ENCODE peak calls at places on chromosome 3, in six cellular contexts. One of them, this sample, is unnamed.

GRCh38 chr3:12060139-12060831 is 56.1 kb downstream of the SYN2 start:
- DNase-seq in HCT116: no peak
- DNase-seq in H1: no peak
- DNase-seq in HepG2: no peak
- DNase-seq in GM23338: peak; percentile 30
- DNase-seq in K562: no peak
- DNase-seq in this sample: no peak

GRCh38 chr3:120489421-120489820 is 38.6 kb upstream of the FSTL1 start:
- DNase-seq in HCT116: no peak
- DNase-seq in H1: no peak
- DNase-seq in HepG2: no peak
- DNase-seq in GM23338: no peak
- DNase-seq in K562: no peak
- DNase-seq in this sample: no peak

GRCh38 chr3:23079976-23080375 is 123.2 kb upstream of the UBE2E2 start:
- DNase-seq in HCT116: no peak
- DNase-seq in H1: no peak
- DNase-seq in HepG2: no peak
- DNase-seq in GM23338: peak; percentile 17
- DNase-seq in K562: no peak
- DNase-seq in this sample: no peak

GRCh38 chr3:23671901-23672589 is 133.7 kb upstream of the UBE2E1 start:
- DNase-seq in HCT116: no peak
- DNase-seq in H1: no peak
- DNase-seq in HepG2: no peak
- DNase-seq in GM23338: peak; percentile 53
- DNase-seq in K562: no peak
- DNase-seq in this sample: no peak

GRCh38 chr3:183912895-183913579 is 28.4 kb upstream of the PARL start:
- DNase-seq in HCT116: no peak
- DNase-seq in H1: no peak
- DNase-seq in HepG2: peak; percentile 55
- DNase-seq in GM23338: no peak
- DNase-seq in K562: no peak
- DNase-seq in this sample: no peak

GRCh38 chr3:192747145-192747544 is 19.8 kb upstream of the FGF12 start:
- DNase-seq in HCT116: no peak
- DNase-seq in H1: no peak
- DNase-seq in HepG2: no peak
- DNase-seq in GM23338: peak; percentile 84
- DNase-seq in K562: no peak
- DNase-seq in this sample: no peak

GRCh38 chr3:72725229-72725628 is 123.0 kb downstream of the SHQ1 start:
- DNase-seq in HCT116: no peak
- DNase-seq in H1: no peak
- DNase-seq in HepG2: no peak
- DNase-seq in GM23338: no peak
- DNase-seq in K562: no peak
- DNase-seq in this sample: no peak

GRCh38 chr3:132394334-132394733 is 23.0 kb upstream of the DNAJC13 start:
- DNase-seq in HCT116: no peak
- DNase-seq in H1: no peak
- DNase-seq in HepG2: no peak
- DNase-seq in GM23338: no peak
- DNase-seq in K562: no peak
- DNase-seq in this sample: no peak

GRCh38 chr3:126573492-126574117 is 14.9 kb upstream of the C3orf22 start:
- DNase-seq in HCT116: no peak
- DNase-seq in H1: no peak
- DNase-seq in HepG2: no peak
- DNase-seq in GM23338: no peak
- DNase-seq in K562: peak; percentile 32
- DNase-seq in this sample: no peak

GRCh38 chr3:179840985-179841384 is 188.1 kb downstream of the USP13 start:
- DNase-seq in HCT116: no peak
- DNase-seq in H1: no peak
- DNase-seq in HepG2: no peak
- DNase-seq in GM23338: no peak
- DNase-seq in K562: no peak
- DNase-seq in this sample: peak; percentile 51

GRCh38 chr3:77420316-77420715 is 380.4 kb downstream of the ROBO2 start:
- DNase-seq in HCT116: no peak
- DNase-seq in H1: no peak
- DNase-seq in HepG2: no peak
- DNase-seq in GM23338: no peak
- DNase-seq in K562: no peak
- DNase-seq in this sample: no peak

GRCh38 chr3:149784064-149784704 is 8.2 kb downstream of the ANKUB1 start:
- DNase-seq in HCT116: no peak
- DNase-seq in H1: no peak
- DNase-seq in HepG2: no peak
- DNase-seq in GM23338: no peak
- DNase-seq in K562: no peak
- DNase-seq in this sample: no peak

GRCh38 chr3:113266738-113267137 is 55.4 kb downstream of the BOC start:
- DNase-seq in HCT116: no peak
- DNase-seq in H1: no peak
- DNase-seq in HepG2: no peak
- DNase-seq in GM23338: no peak
- DNase-seq in K562: no peak
- DNase-seq in this sample: no peak

GRCh38 chr3:66107855-66108254 is 69.1 kb upstream of the MAGI1 start:
- DNase-seq in HCT116: no peak
- DNase-seq in H1: no peak
- DNase-seq in HepG2: no peak
- DNase-seq in GM23338: no peak
- DNase-seq in K562: no peak
- DNase-seq in this sample: peak; percentile 53

GRCh38 chr3:17039579-17039978 is 154.8 kb downstream of the PLCL2 start:
- DNase-seq in HCT116: peak; percentile 78
- DNase-seq in H1: no peak
- DNase-seq in HepG2: no peak
- DNase-seq in GM23338: no peak
- DNase-seq in K562: no peak
- DNase-seq in this sample: no peak

GRCh38 chr3:98612996-98613517 is 19.6 kb upstream of the CPOX start:
- DNase-seq in HCT116: no peak
- DNase-seq in H1: no peak
- DNase-seq in HepG2: no peak
- DNase-seq in GM23338: no peak
- DNase-seq in K562: no peak
- DNase-seq in this sample: no peak

GRCh38 chr3:104669083-104669482 is 697.6 kb upstream of the ALCAM start:
- DNase-seq in HCT116: no peak
- DNase-seq in H1: no peak
- DNase-seq in HepG2: no peak
- DNase-seq in GM23338: no peak
- DNase-seq in K562: no peak
- DNase-seq in this sample: no peak

GRCh38 chr3:29335921-29336320 is 55.0 kb downstream of the RBMS3 start:
- DNase-seq in HCT116: no peak
- DNase-seq in H1: no peak
- DNase-seq in HepG2: no peak
- DNase-seq in GM23338: no peak
- DNase-seq in K562: no peak
- DNase-seq in this sample: no peak

GRCh38 chr3:136957751-136958288 is at the start of gene IL20RB:
- DNase-seq in HCT116: peak; percentile 62
- DNase-seq in H1: peak; percentile 15
- DNase-seq in HepG2: no peak
- DNase-seq in GM23338: peak; percentile 60
- DNase-seq in K562: peak; percentile 8
- DNase-seq in this sample: no peak

GRCh38 chr3:67468511-67468910 is 185.9 kb downstream of the SUCLG2 start:
- DNase-seq in HCT116: no peak
- DNase-seq in H1: no peak
- DNase-seq in HepG2: no peak
- DNase-seq in GM23338: no peak
- DNase-seq in K562: no peak
- DNase-seq in this sample: no peak
- TF ChIP-seq POLR2AphosphoS5 in HCT116: no peak
- TF ChIP-seq POLR2AphosphoS5 in H1: no peak
- TF ChIP-seq POLR2AphosphoS5 in HepG2: no peak
- TF ChIP-seq POLR2AphosphoS5 in GM23338: no peak
- TF ChIP-seq POLR2AphosphoS5 in K562: no peak
- TF ChIP-seq POLR2AphosphoS5 in this sample: no peak

GRCh38 chr3:194620192-194620591 is 13.0 kb downstream of the TMEM44 start:
- DNase-seq in HCT116: no peak
- DNase-seq in H1: no peak
- DNase-seq in HepG2: no peak
- DNase-seq in GM23338: no peak
- DNase-seq in K562: no peak
- DNase-seq in this sample: no peak
- TF ChIP-seq POLR2AphosphoS5 in HCT116: no peak
- TF ChIP-seq POLR2AphosphoS5 in H1: no peak
- TF ChIP-seq POLR2AphosphoS5 in HepG2: no peak
- TF ChIP-seq POLR2AphosphoS5 in GM23338: no peak
- TF ChIP-seq POLR2AphosphoS5 in K562: no peak
- TF ChIP-seq POLR2AphosphoS5 in this sample: no peak

GRCh38 chr3:195616681-195617080 is 32.9 kb upstream of the APOD start:
- DNase-seq in HCT116: no peak
- DNase-seq in H1: no peak
- DNase-seq in HepG2: no peak
- DNase-seq in GM23338: no peak
- DNase-seq in K562: no peak
- DNase-seq in this sample: no peak
- TF ChIP-seq POLR2AphosphoS5 in HCT116: no peak
- TF ChIP-seq POLR2AphosphoS5 in H1: no peak
- TF ChIP-seq POLR2AphosphoS5 in HepG2: no peak
- TF ChIP-seq POLR2AphosphoS5 in GM23338: no peak
- TF ChIP-seq POLR2AphosphoS5 in K562: no peak
- TF ChIP-seq POLR2AphosphoS5 in this sample: no peak

GRCh38 chr3:69160525-69160924 is 38.1 kb upstream of the LMOD3 start:
- DNase-seq in HCT116: no peak
- DNase-seq in H1: no peak
- DNase-seq in HepG2: no peak
- DNase-seq in GM23338: no peak
- DNase-seq in K562: no peak
- DNase-seq in this sample: no peak
- TF ChIP-seq POLR2AphosphoS5 in HCT116: no peak
- TF ChIP-seq POLR2AphosphoS5 in H1: no peak
- TF ChIP-seq POLR2AphosphoS5 in HepG2: no peak
- TF ChIP-seq POLR2AphosphoS5 in GM23338: no peak
- TF ChIP-seq POLR2AphosphoS5 in K562: no peak
- TF ChIP-seq POLR2AphosphoS5 in this sample: no peak

GRCh38 chr3:6418492-6418891 is 442.4 kb upstream of the GRM7 start:
- DNase-seq in HCT116: no peak
- DNase-seq in H1: no peak
- DNase-seq in HepG2: no peak
- DNase-seq in GM23338: no peak
- DNase-seq in K562: no peak
- DNase-seq in this sample: no peak

GRCh38 chr3:6417174-6417573 is 443.7 kb upstream of the GRM7 start:
- DNase-seq in HCT116: no peak
- DNase-seq in H1: no peak
- DNase-seq in HepG2: no peak
- DNase-seq in GM23338: no peak
- DNase-seq in K562: no peak
- DNase-seq in this sample: no peak

GRCh38 chr3:6421666-6422065 is 439.2 kb upstream of the GRM7 start:
- DNase-seq in HCT116: no peak
- DNase-seq in H1: no peak
- DNase-seq in HepG2: no peak
- DNase-seq in GM23338: no peak
- DNase-seq in K562: no peak
- DNase-seq in this sample: no peak

DNA sequence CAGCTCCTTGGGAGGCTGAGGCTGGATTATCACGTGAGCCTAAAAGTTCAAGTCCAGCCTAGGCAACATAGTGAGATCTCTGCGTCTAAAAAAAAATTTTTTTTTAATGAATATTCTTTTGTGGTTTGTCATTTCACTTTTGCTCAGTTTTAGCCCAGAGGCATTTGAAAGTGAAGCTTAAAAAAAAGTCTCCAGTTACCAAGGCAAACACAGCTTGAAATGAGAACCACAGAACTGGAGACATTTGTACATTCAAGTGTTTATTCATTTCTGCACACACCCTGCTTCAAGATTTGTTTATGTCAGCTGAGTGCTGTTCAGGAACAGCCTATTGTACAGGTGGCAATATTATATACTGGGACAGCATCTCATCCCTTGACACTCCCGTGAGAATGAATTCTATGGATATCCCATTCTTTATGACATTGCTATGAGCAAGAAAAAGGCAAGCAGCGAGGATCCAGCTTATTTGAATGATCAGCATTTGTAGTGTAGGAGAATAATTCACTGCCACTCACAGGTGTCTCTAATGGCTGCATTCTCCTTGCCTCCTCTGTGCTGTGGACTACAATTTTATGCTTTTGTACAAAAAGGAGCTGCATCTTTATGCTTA is 444.8 kb upstream of the GRM7 start:
- DNase-seq in HCT116: no peak
- DNase-seq in H1: no peak
- DNase-seq in HepG2: no peak
- DNase-seq in GM23338: no peak
- DNase-seq in K562: no peak
- DNase-seq in this sample: no peak
- TF ChIP-seq POLR2AphosphoS5 in HCT116: no peak
- TF ChIP-seq POLR2AphosphoS5 in H1: no peak
- TF ChIP-seq POLR2AphosphoS5 in HepG2: no peak
- TF ChIP-seq POLR2AphosphoS5 in GM23338: no peak
- TF ChIP-seq POLR2AphosphoS5 in K562: no peak
- TF ChIP-seq POLR2AphosphoS5 in this sample: no peak

GRCh38 chr3:172071780-172072179 is 32.4 kb downstream of the FNDC3B start:
- DNase-seq in HCT116: no peak
- DNase-seq in H1: no peak
- DNase-seq in HepG2: no peak
- DNase-seq in GM23338: no peak
- DNase-seq in K562: peak; percentile 51
- DNase-seq in this sample: no peak
- TF ChIP-seq POLR2AphosphoS5 in HCT116: no peak
- TF ChIP-seq POLR2AphosphoS5 in H1: no peak
- TF ChIP-seq POLR2AphosphoS5 in HepG2: no peak
- TF ChIP-seq POLR2AphosphoS5 in GM23338: no peak
- TF ChIP-seq POLR2AphosphoS5 in K562: no peak
- TF ChIP-seq POLR2AphosphoS5 in this sample: no peak